ENCODE peak calls at places on chromosomes 6 and 20, in eight cellular contexts. P, M, Q, R, X, F, B and Z are unnamed samples.

GRCh38 chr6:121443953-121444590 is 8.6 kb downstream of the GJA1 start:
- DNase-seq in Q (peak), B (peak), R (no peak), M (no peak), P (no peak), X (peak), F (no peak), Z (no peak)

GRCh38 chr20:2394411-2395055 is 13.8 kb downstream of the TGM6 start:
- DNase-seq in R (no peak), M (no peak), Q (no peak), F (no peak), P (no peak), B (no peak), X (no peak), Z (no peak)

GRCh38 chr20:38209054-38209675 is 44.1 kb upstream of the TGM2 start:
- DNase-seq in F (peak), M (no peak), Q (no peak), P (peak), B (no peak), X (no peak), R (no peak), Z (no peak)

GRCh38 chr6:56643379-56644089 is 845 bp upstream of the DST start:
- DNase-seq in R (no peak), M (no peak), X (no peak), Q (no peak), B (no peak), F (no peak), P (no peak), Z (no peak)

GRCh38 chr6:157314705-157315321 is 8.5 kb downstream of the TMEM242 start:
- DNase-seq in Q (peak), M (no peak), F (no peak), P (peak), X (peak), R (peak), B (peak), Z (peak)

GRCh38 chr20:50276119-50277063 is 85.8 kb downstream of the CEBPB start:
- DNase-seq in Q (no peak), R (no peak), B (no peak), M (no peak), F (peak), P (no peak), X (no peak), Z (no peak)

GRCh38 chr6:157273756-157274088 is 49.6 kb downstream of the TMEM242 start:
- DNase-seq in B (peak), R (peak), X (no peak), F (no peak), P (peak), Q (peak), M (no peak), Z (no peak)

GRCh38 chr20:16944753-16945152 is 196.6 kb downstream of the OTOR start:
- DNase-seq in B (no peak), R (no peak), P (no peak), Q (peak), M (no peak), F (no peak), X (no peak), Z (no peak)

GRCh38 chr6:116764961-116765841 is at the start of gene FAM162B:
- DNase-seq in M (peak), Q (peak), X (peak), R (peak), F (peak), P (peak), B (peak), Z (no peak)

GRCh38 chr6:131063028-131063763 is at the start of gene EPB41L2:
- DNase-seq in R (peak), B (peak), P (peak), Q (peak), X (peak), M (peak), F (peak), Z (peak)

GRCh38 chr6:165081944-165082532 is 227.4 kb downstream of the C6orf118 start:
- DNase-seq in B (no peak), F (no peak), X (no peak), Q (no peak), M (no peak), P (no peak), R (no peak), Z (no peak)

GRCh38 chr20:62382306-62383198 is 4.4 kb upstream of the RPS21 start:
- DNase-seq in Q (peak), B (peak), P (peak), F (peak), X (peak), M (peak), R (peak), Z (peak)

GRCh38 chr6:3977875-3978711 is 100.8 kb downstream of the FAM217A start:
- DNase-seq in R (peak), F (peak), B (peak), Q (peak), M (no peak), P (peak), X (peak), Z (peak)

GRCh38 chr6:20203561-20204528 is 8.4 kb downstream of the MBOAT1 start:
- DNase-seq in M (no peak), F (no peak), X (no peak), Q (no peak), R (no peak), P (no peak), B (no peak), Z (no peak)

GRCh38 chr20:57826731-57827287 is 117.0 kb upstream of the PMEPA1 start:
- DNase-seq in X (no peak), R (no peak), P (no peak), F (no peak), B (no peak), M (no peak), Q (no peak), Z (no peak)

GRCh38 chr6:78910611-78911134 is 43.3 kb downstream of the IRAK1BP1 start:
- DNase-seq in F (no peak), B (no peak), P (peak), Q (peak), M (peak), X (peak), R (peak), Z (no peak)

GRCh38 chr6:46129634-46130505 is at the start of gene ENPP4:
- DNase-seq in X (peak), R (peak), B (peak), M (peak), F (peak), P (peak), Q (peak), Z (peak)
- TF ChIP-seq CTCF in X (no peak), R (peak), B (no peak), M (peak), F (no peak), P (no peak), Q (no peak), Z (no peak)

DNA sequence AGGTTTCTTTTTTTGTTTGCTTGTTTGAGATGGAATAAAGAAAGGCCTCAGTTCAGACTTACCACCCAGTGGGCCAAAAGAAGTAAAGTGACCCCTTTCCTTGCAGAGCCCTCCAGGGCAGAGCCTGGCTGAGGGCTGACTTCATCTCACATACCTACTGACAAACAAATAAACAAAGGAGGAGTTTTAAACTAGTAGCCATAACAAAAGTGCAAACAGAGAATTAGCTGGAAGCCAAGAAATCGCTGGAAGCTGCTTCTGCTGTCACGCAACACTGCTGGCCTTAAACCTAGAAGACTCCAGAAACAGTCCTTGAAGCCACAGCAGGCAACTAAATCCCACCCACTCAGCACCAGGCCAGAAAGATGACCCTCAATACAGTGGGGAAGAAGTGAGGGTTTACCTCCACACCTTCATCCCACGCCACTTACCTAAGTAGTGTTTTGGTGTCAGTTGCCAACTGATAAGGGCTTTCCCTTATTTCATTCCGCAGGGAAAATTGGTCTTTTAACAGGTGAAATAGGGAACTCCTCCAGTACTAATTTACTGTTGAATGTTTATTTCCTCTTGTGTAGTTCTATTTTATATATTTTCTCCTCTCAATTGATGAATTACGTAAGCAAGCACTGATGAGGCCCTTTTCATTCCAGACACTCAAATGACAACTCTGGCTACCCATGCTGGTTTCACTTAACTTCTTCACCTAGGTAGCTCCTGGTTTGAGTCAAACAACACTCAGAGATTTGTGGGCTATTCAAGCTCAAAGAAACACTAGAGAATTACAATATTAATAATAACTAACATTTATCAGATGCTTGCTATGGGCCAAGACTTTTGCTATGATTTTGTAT is 46.2 kb downstream of the EDN1 start:
- DNase-seq in F (no peak), Q (no peak), X (no peak), M (no peak), B (no peak), P (no peak), R (peak), Z (no peak)
- TF ChIP-seq CTCF in F (no peak), Q (no peak), X (no peak), M (no peak), B (no peak), P (no peak), R (no peak), Z (no peak)

DNA sequence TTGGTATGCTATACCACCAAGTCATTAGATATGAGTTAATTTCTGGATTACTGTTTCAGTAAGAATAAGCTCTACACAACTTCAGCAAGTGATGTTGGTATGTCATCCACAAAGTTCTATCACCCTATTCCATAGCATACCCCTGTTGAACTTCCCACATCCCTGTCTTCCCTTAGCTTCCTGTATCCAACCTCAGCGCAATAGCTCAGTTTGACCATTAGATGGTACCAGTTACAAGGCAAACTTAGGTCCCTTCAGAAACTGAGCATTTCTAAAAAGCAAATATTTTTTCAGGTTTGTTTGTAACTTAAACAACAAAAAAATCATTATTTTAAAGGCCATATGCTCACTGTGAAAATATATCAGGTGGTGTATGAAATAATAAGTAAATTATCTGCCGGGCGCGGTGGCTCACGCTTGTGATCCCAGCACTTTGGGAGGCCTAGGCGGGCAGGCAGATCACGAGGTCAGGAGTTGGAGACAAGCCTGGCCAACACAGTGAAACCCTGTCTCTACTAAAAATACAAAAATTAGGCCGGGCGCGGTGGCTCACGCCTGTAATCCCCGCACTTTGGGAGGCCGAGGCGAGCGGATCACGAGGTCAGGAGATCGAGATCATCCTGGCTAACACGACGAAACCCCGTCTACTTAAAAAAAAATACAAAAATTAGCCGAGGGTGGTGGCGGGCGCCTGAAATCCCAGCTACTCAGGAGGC is 8.8 kb upstream of the MOG start:
- DNase-seq in B (peak), Q (peak), X (peak), P (peak), F (peak), M (no peak), R (no peak), Z (no peak)
- TF ChIP-seq CTCF in B (peak), Q (peak), X (peak), P (peak), F (no peak), M (peak), R (peak), Z (peak)

GRCh38 chr6:28597924-28598323 is 72.2 kb downstream of the GPX5 start:
- DNase-seq in F (no peak), R (no peak), X (no peak), B (peak), Q (peak), P (peak), M (no peak), Z (no peak)

GRCh38 chr6:28600188-28600587 is 74.5 kb downstream of the GPX5 start:
- DNase-seq in B (no peak), X (no peak), F (no peak), M (no peak), R (no peak), Q (no peak), P (no peak), Z (no peak)

GRCh38 chr6:28597217-28597835 is 71.6 kb downstream of the GPX5 start:
- DNase-seq in P (peak), R (no peak), F (no peak), M (no peak), Q (peak), B (peak), X (peak), Z (no peak)

GRCh38 chr6:28603920-28604319 is 78.2 kb downstream of the GPX5 start:
- DNase-seq in Q (no peak), X (no peak), F (no peak), B (no peak), R (no peak), P (no peak), M (no peak), Z (no peak)

GRCh38 chr6:28598757-28599686 is 73.3 kb downstream of the GPX5 start:
- DNase-seq in R (no peak), B (no peak), F (no peak), P (no peak), Q (no peak), M (no peak), X (no peak), Z (no peak)
- TF ChIP-seq CTCF in R (no peak), B (no peak), F (no peak), P (no peak), Q (no peak), M (no peak), X (no peak), Z (no peak)

GRCh38 chr6:7218586-7218985 is 94.4 kb downstream of the SSR1 start:
- DNase-seq in Q (no peak), F (no peak), R (no peak), X (peak), P (peak), M (no peak), B (no peak), Z (no peak)

GRCh38 chr6:7219310-7219709 is 93.7 kb downstream of the SSR1 start:
- DNase-seq in P (peak), F (no peak), B (peak), Q (peak), R (no peak), M (no peak), X (peak), Z (no peak)

GRCh38 chr6:7215798-7216231 is 97.2 kb downstream of the SSR1 start:
- DNase-seq in B (no peak), Q (no peak), R (no peak), P (no peak), X (no peak), F (no peak), M (no peak), Z (no peak)

GRCh38 chr6:7215140-7215539 is 97.9 kb downstream of the SSR1 start:
- DNase-seq in X (no peak), R (no peak), P (peak), Q (peak), F (no peak), M (no peak), B (peak), Z (no peak)

GRCh38 chr6:7216941-7217621 is 95.9 kb downstream of the SSR1 start:
- DNase-seq in P (no peak), F (no peak), Q (peak), M (no peak), B (no peak), R (no peak), X (no peak), Z (no peak)
- TF ChIP-seq CTCF in P (no peak), F (no peak), Q (no peak), M (peak), B (no peak), R (no peak), X (no peak), Z (no peak)

GRCh38 chr20:3826420-3826819 is 6.1 kb downstream of the AP5S1 start:
- DNase-seq in Q (no peak), X (no peak), M (no peak), P (no peak), B (no peak), F (no peak), R (no peak), Z (no peak)

GRCh38 chr20:3828798-3829197 is 8.5 kb downstream of the AP5S1 start:
- DNase-seq in Q (no peak), B (no peak), F (no peak), R (no peak), M (no peak), X (no peak), P (no peak), Z (no peak)

GRCh38 chr20:3821996-3822395 is 1.6 kb downstream of the AP5S1 start:
- DNase-seq in Q (no peak), M (no peak), P (no peak), R (no peak), F (peak), B (no peak), X (no peak), Z (no peak)

GRCh38 chr20:3823881-3824280 is 3.5 kb downstream of the AP5S1 start:
- DNase-seq in M (no peak), R (no peak), Q (no peak), F (no peak), P (no peak), X (no peak), B (no peak), Z (no peak)

DNA sequence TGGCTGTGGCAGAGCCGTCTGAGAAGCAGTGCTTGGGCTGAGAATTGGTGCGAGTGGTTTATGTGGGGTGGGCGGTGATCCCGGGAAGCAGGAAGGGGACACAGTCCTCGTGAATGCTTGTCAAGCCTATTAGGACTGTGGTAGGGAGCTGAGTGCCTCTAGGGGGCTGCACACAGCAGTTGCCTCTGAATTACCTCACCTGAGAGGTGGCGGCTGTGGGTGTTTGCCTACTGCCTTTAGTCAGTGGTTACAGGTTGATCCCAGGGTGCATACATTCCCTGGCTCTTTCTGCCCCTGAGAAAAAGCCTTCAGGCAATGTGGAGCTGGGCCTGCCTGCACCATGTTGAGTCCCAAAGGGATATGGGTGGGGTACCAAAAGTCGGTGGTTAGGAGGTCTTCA is 5.2 kb downstream of the AP5S1 start:
- DNase-seq in R (no peak), F (no peak), B (no peak), M (no peak), Q (no peak), P (no peak), X (no peak), Z (no peak)
- TF ChIP-seq CTCF in R (peak), F (no peak), B (no peak), M (no peak), Q (no peak), P (no peak), X (no peak), Z (no peak)

DNA sequence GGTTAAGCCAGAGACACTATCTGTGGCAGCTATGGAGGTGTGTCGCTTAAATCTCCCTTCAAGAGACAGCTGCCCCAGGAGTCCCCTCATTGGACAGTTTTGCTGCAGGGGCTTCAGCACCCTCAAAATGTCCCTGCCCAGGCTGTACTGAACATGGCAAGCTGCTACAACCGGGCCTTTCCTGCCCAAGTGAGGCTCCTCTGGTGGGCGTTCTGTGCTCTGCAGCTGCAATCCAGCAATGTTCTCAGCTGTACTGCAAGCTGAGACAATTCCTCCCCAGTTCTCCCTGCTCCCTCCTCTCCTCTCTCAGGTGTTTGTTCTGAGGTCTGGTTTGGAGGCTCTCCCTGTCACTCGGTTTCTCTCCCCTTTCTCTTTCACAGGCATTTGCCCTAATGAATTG is 190.8 kb upstream of the LAMP5 start:
- DNase-seq in M (no peak), F (no peak), Q (no peak), P (peak), R (no peak), B (no peak), X (peak), Z (no peak)
- TF ChIP-seq CTCF in M (peak), F (no peak), Q (no peak), P (peak), R (no peak), B (peak), X (peak), Z (peak)

DNA sequence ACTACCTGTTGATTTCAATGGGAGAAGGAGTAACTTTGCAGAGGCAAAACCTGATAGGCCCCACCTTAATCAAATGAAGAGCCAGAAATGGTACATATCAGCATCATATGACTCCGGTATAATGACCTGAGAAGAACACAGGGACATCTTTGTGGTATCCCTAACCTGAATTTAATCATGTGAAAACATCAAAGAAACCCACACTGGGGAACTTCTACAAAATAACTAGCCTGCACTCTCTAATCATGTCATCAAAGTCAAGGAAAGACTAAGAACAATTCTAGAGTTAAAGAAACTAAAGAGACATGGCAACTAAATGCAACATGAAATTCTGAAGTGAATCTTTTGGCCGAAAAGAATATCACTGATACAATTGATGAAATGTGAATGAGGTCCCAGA is 34.9 kb downstream of the SLC17A4 start:
- DNase-seq in P (no peak), X (no peak), M (no peak), R (no peak), Q (no peak), B (no peak), F (no peak), Z (no peak)
- TF ChIP-seq CTCF in P (no peak), X (no peak), M (no peak), R (no peak), Q (no peak), B (no peak), F (no peak), Z (no peak)